ENCODE peak calls at places on chromosomes 7 and 10, in six cellular contexts. B, Q, Y, R, C and E are unnamed samples.

GRCh38 chr10:96651998-96652431 is 65.2 kb upstream of the TM9SF3 start:
- DNase-seq in B (no peak), Q (peak; percentile 14), Y (no peak), R (no peak), C (no peak), E (no peak)

GRCh38 chr7:105776986-105777910 is 99.2 kb downstream of the ATXN7L1 start:
- DNase-seq in B (no peak), Q (no peak), Y (no peak), R (peak; percentile 94), C (peak; percentile 73), E (no peak)

GRCh38 chr10:125061557-125062243 is 98.7 kb downstream of the CTBP2 start:
- DNase-seq in B (no peak), Q (no peak), Y (no peak), R (no peak), C (no peak), E (no peak)

GRCh38 chr10:129219364-129219763 is 247.7 kb upstream of the MGMT start:
- DNase-seq in B (no peak), Q (no peak), Y (no peak), R (no peak), C (no peak), E (no peak)

GRCh38 chr10:96767611-96768010 is 47.3 kb upstream of the PIK3AP1 start:
- DNase-seq in B (no peak), Q (no peak), Y (no peak), R (no peak), C (no peak), E (no peak)

GRCh38 chr10:50990568-50991495 is 83.5 kb upstream of the PRKG1 start:
- DNase-seq in B (peak; percentile 58), Q (no peak), Y (peak; percentile 72), R (peak; percentile 43), C (peak; percentile 73), E (peak; percentile 71)

GRCh38 chr7:95798401-95798930 is 26.1 kb downstream of the DYNC1I1 start:
- DNase-seq in B (no peak), Q (no peak), Y (no peak), R (no peak), C (peak; percentile 5), E (no peak)

GRCh38 chr7:132116369-132116768 is 459.9 kb downstream of the PLXNA4 start:
- DNase-seq in B (no peak), Q (no peak), Y (no peak), R (peak; percentile 90), C (peak; percentile 59), E (no peak)

GRCh38 chr10:79084972-79085597 is 16.3 kb downstream of the ZMIZ1 start:
- DNase-seq in B (no peak), Q (no peak), Y (no peak), R (no peak), C (no peak), E (no peak)

GRCh38 chr7:91266067-91266930 is 2.1 kb downstream of the FZD1 start:
- DNase-seq in B (peak; percentile 26), Q (no peak), Y (peak; percentile 30), R (no peak), C (peak; percentile 41), E (peak; percentile 62)

GRCh38 chr7:5417106-5418071 is 6.2 kb downstream of the TNRC18 start:
- DNase-seq in B (peak; percentile 43), Q (no peak), Y (no peak), R (peak; percentile 86), C (peak; percentile 39), E (peak; percentile 34)

GRCh38 chr7:130668258-130669050 is at the start of gene COPG2:
- DNase-seq in B (peak; percentile 86), Q (peak; percentile 85), Y (peak; percentile 100), R (peak; percentile 74), C (peak; percentile 79), E (peak; percentile 99)

GRCh38 chr7:22723171-22723601 is 3.8 kb upstream of the IL6 start:
- DNase-seq in B (peak; percentile 34), Q (no peak), Y (no peak), R (no peak), C (peak; percentile 33), E (no peak)

GRCh38 chr10:79012567-79012966 is 56.2 kb upstream of the ZMIZ1 start:
- DNase-seq in B (no peak), Q (no peak), Y (no peak), R (no peak), C (no peak), E (no peak)

GRCh38 chr10:16583382-16583781 is 61.7 kb upstream of the C1QL3 start:
- DNase-seq in B (no peak), Q (no peak), Y (no peak), R (no peak), C (no peak), E (no peak)

DNA sequence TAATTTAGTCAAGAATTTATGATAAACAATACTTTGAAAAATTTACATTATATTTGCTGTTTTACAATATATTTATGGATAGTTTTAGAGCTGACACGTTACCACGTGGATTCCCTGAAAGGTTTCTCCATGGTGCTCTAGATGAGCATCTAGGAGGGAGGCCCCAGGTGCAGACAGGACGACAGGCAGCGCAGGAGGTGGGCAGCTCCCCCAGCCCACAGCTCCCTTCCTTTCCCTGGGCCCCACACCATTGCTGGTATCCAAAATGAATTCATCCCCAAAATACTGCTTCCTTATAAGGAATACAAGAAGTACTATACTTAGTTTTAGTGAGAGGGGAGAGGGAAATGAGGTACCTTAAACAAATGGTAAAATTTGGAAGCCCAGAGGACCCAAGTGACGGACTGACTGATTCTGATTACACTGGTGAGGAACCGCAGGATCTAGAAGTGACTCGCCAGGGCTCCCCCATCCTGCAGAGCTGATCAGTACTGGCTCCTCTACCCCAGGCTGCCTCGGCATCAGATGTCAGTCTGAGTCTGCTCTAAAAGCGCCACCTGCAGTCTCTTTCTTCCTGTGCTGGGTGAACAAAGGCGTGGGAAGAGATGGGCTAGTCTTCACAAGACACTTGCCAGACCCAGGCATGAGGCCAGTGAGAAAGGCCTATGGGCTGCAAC is 89.2 kb downstream of the DLG5 start:
- DNase-seq in B (no peak), Q (peak; percentile 82), Y (peak; percentile 57), R (no peak), C (peak; percentile 66), E (peak; percentile 94)
- H3K36me3 ChIP-seq in B (no peaks in the 10 kb centered on the region), Q (no peaks in the 10 kb centered on the region), Y (peaks cover 20% of the 10 kb centered on the region), R (peaks cover 8% of the 10 kb centered on the region), C (peaks cover 28% of the 10 kb centered on the region), E (peaks cover 36% of the 10 kb centered on the region)

GRCh38 chr7:1466524-1467271 is 7.4 kb upstream of the MICALL2 start:
- DNase-seq in B (peak; percentile 46), Q (no peak), Y (peak; percentile 86), R (no peak), C (peak; percentile 67), E (peak; percentile 96)
- H3K4me3 ChIP-seq in B (no peak overlapping the region), Q (no peak overlapping the region), Y (no peak overlapping the region), R (no peak overlapping the region), C (no peak overlapping the region), E (no peak overlapping the region)

GRCh38 chr10:11311027-11311426 is 293.4 kb downstream of the CELF2 start:
- DNase-seq in B (no peak), Q (no peak), Y (no peak), R (no peak), C (no peak), E (no peak)
- H3K36me3 ChIP-seq in B (no peaks in the 10 kb centered on the region), Q (peaks cover 96% of the 10 kb centered on the region), Y (no peaks in the 10 kb centered on the region), R (no peaks in the 10 kb centered on the region), C (no peaks in the 10 kb centered on the region), E (no peaks in the 10 kb centered on the region)

DNA sequence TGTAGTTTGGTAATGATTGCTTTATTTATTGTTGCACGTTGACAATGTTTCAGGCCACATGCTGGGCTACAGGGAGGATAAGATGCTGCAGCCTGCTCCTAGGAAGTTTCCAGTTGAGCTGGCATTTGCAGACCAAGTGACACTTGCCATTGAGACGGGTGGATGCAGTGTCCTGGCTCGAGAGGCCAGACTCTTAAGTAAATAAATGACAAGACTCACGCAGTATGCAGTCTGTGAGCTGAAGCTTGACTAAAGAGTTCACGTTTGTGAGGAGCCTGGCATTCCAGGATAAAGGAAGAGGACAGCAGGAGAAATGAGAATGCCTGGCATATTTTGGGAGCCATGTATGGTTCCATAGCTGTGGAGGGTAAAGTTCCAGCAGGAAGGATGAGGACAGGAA is 105.8 kb downstream of the BAMBI start:
- DNase-seq in B (no peak), Q (no peak), Y (no peak), R (no peak), C (no peak), E (no peak)
- H3K4me3 ChIP-seq in B (no peak overlapping the region), Q (no peak overlapping the region), Y (no peak overlapping the region), R (no peak overlapping the region), C (no peak overlapping the region), E (no peak overlapping the region)

DNA sequence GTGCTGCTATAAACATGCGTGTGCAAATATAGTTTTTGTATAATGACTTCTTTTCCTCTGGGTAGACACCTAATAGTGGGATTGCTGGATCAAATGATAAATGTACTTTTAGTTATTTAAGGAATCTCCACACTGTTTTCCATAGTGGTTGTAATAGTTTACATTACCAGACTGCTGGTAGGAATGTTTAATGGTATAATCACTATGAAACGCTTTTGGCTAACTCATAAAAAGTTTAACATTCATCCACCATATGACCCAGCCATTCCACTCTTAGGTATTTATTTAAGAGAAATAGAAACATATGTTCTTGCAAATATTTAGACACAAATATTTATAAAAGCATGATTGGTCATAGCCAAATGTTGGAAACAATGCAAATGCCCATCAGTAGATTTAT is 32.1 kb upstream of the TFEC start:
- DNase-seq in B (no peak), Q (no peak), Y (no peak), R (no peak), C (no peak), E (no peak)
- H3K36me3 ChIP-seq in B (no peaks in the 10 kb centered on the region), Q (no peaks in the 10 kb centered on the region), Y (no peaks in the 10 kb centered on the region), R (no peaks in the 10 kb centered on the region), C (no peaks in the 10 kb centered on the region), E (no peaks in the 10 kb centered on the region)

GRCh38 chr7:116696707-116697106 is 24.7 kb downstream of the MET start:
- DNase-seq in B (no peak), Q (no peak), Y (no peak), R (no peak), C (no peak), E (no peak)
- H3K4me3 ChIP-seq in B (no peak overlapping the region), Q (no peak overlapping the region), Y (no peak overlapping the region), R (no peak overlapping the region), C (no peak overlapping the region), E (no peak overlapping the region)

GRCh38 chr10:93670372-93670771 is 32.0 kb downstream of the FRA10AC1 start:
- DNase-seq in B (no peak), Q (no peak), Y (no peak), R (no peak), C (no peak), E (no peak)

GRCh38 chr10:93672890-93673289 is 29.5 kb downstream of the FRA10AC1 start:
- DNase-seq in B (no peak), Q (no peak), Y (no peak), R (no peak), C (no peak), E (no peak)

GRCh38 chr10:93671042-93671441 is 31.4 kb downstream of the FRA10AC1 start:
- DNase-seq in B (no peak), Q (no peak), Y (no peak), R (no peak), C (no peak), E (no peak)

GRCh38 chr10:93673791-93674190 is 28.6 kb downstream of the FRA10AC1 start:
- DNase-seq in B (no peak), Q (no peak), Y (no peak), R (no peak), C (no peak), E (no peak)

GRCh38 chr10:93672022-93672678 is 30.2 kb downstream of the FRA10AC1 start:
- DNase-seq in B (no peak), Q (no peak), Y (no peak), R (no peak), C (no peak), E (no peak)
- H3K36me3 ChIP-seq in B (peaks cover 8% of the 10 kb centered on the region), Q (peaks cover 60% of the 10 kb centered on the region), Y (peaks cover 66% of the 10 kb centered on the region), R (no peaks in the 10 kb centered on the region), C (peaks cover 3% of the 10 kb centered on the region), E (peaks cover 2% of the 10 kb centered on the region)